ENCODE peak calls at places on chromosomes 3 and 15, in five cellular contexts. Z, N, J, V and F are unnamed samples. For H3K9me3, the result is how much of the 10 kb centered on the place peaks cover.

GRCh38 chr3:56357266-56357665 is 111.0 kb downstream of the ERC2 start:
- DNase-seq in Z (peak), N (no peak), J (no peak), V (no peak), F (no peak)

GRCh38 chr3:106683931-106684330 is 693.3 kb upstream of the CCDC54 start:
- DNase-seq in Z (no peak), N (peak), J (no peak), V (no peak), F (no peak)

GRCh38 chr3:58464875-58465274 is 27.0 kb upstream of the KCTD6 start:
- DNase-seq in Z (no peak), N (no peak), J (no peak), V (no peak), F (no peak)

GRCh38 chr3:111277226-111277625 is 205.6 kb downstream of the NECTIN3 start:
- DNase-seq in Z (peak), N (peak), J (no peak), V (no peak), F (no peak)

GRCh38 chr3:157089455-157090221 is 70.3 kb downstream of the CCNL1 start:
- DNase-seq in Z (peak), N (peak), J (peak), V (no peak), F (peak)

GRCh38 chr3:124282751-124283643 is 291.1 kb upstream of the ROPN1 start:
- DNase-seq in Z (peak), N (no peak), J (no peak), V (no peak), F (no peak)

GRCh38 chr15:50166216-50166615 is 15.8 kb upstream of the SLC27A2 start:
- DNase-seq in Z (no peak), N (peak), J (no peak), V (no peak), F (no peak)

GRCh38 chr15:45328663-45329062 is 49.7 kb downstream of the GATM start:
- DNase-seq in Z (no peak), N (peak), J (no peak), V (no peak), F (no peak)

GRCh38 chr15:89095073-89095472 is 6.8 kb downstream of the ABHD2 start:
- DNase-seq in Z (no peak), N (no peak), J (no peak), V (no peak), F (no peak)

GRCh38 chr3:148790841-148791240 is 36.8 kb upstream of the CPB1 start:
- DNase-seq in Z (no peak), N (no peak), J (no peak), V (peak), F (peak)

GRCh38 chr3:148006508-148006907 is 597.3 kb downstream of the ZIC1 start:
- DNase-seq in Z (no peak), N (peak), J (no peak), V (no peak), F (no peak)

GRCh38 chr15:95407534-95407933 is 923.0 kb upstream of the NR2F2 start:
- DNase-seq in Z (no peak), N (no peak), J (no peak), V (no peak), F (no peak)

GRCh38 chr15:39077998-39078397 is 502.9 kb upstream of the THBS1 start:
- DNase-seq in Z (no peak), N (no peak), J (no peak), V (no peak), F (no peak)

GRCh38 chr3:106473576-106474506 is 605.0 kb upstream of the CBLB start:
- DNase-seq in Z (no peak), N (no peak), J (no peak), V (no peak), F (no peak)

GRCh38 chr3:16480861-16481569 is 32.5 kb downstream of the RFTN1 start:
- DNase-seq in Z (no peak), N (peak), J (no peak), V (no peak), F (no peak)

GRCh38 chr3:139309880-139310279 is 33.9 kb upstream of the MRPS22 start:
- DNase-seq in Z (no peak), N (no peak), J (no peak), V (no peak), F (no peak)

GRCh38 chr3:98717584-98717983 is 45.6 kb upstream of the ST3GAL6 start:
- DNase-seq in Z (no peak), N (no peak), J (no peak), V (no peak), F (no peak)

GRCh38 chr15:48392356-48392755 is 61.1 kb downstream of the DUT start:
- DNase-seq in Z (no peak), N (no peak), J (peak), V (peak), F (no peak)

GRCh38 chr15:93362821-93363220 is 273.8 kb upstream of the RGMA start:
- DNase-seq in Z (no peak), N (no peak), J (no peak), V (no peak), F (no peak)

GRCh38 chr3:111051354-111051753 is 20.3 kb upstream of the NECTIN3 start:
- DNase-seq in Z (no peak), N (no peak), J (no peak), V (no peak), F (no peak)

GRCh38 chr15:22226034-22226790 is 145.9 kb downstream of the OR4M2 start:
- DNase-seq in Z (no peak), N (no peak), J (no peak), V (no peak), F (no peak)
- H3K9me3 ChIP-seq in Z (under half), N (under half), J (under half), V (under half), F (under half)

DNA sequence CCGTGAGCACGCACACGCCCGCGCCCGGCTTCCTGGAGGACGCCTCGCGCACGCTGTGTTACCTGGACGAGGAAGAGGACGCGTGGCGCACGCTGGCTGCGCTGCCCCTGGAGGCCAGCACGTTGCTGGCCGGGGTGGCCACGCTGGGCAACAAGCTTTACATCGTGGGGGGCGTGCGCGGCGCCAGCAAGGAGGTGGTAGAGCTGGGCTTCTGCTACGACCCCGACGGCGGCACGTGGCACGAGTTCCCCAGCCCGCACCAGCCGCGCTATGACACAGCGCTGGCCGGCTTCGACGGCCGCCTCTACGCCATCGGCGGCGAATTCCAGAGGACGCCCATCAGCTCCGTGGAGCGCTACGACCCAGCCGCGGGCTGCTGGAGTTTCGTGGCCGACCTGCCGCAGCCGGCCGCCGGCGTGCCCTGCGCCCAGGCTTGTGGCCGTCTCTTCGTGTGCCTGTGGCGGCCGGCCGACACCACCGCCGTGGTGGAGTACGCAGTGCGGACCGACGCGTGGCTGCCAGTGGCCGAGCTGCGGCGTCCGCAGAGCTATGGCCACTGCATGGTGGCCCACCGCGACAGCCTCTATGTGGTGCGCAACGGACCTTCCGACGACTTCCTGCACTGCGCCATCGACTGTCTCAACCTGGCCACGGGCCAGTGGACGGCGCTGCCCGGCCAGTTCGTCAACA is 890 bp downstream of the KBTBD13 start:
- DNase-seq in Z (no peak), N (no peak), J (no peak), V (no peak), F (no peak)
- TF ChIP-seq CTCF in Z (no peak), N (no peak), J (no peak), V (no peak), F (no peak)

GRCh38 chr3:52721742-52722033 is 15.8 kb downstream of the SPCS1 start:
- DNase-seq in Z (no peak), N (peak), J (no peak), V (no peak), F (no peak)
- H3K9me3 ChIP-seq in Z (under half), N (under half), J (under half), V (under half), F (under half)

GRCh38 chr3:129593230-129593594 is 13.3 kb downstream of the PLXND1 start:
- DNase-seq in Z (no peak), N (no peak), J (no peak), V (no peak), F (no peak)
- TF ChIP-seq CTCF in Z (no peak), N (no peak), J (no peak), V (no peak), F (no peak)

GRCh38 chr3:194045919-194046318 is 90.0 kb upstream of the HES1 start:
- DNase-seq in Z (no peak), N (no peak), J (no peak), V (no peak), F (no peak)
- H3K9me3 ChIP-seq in Z (under half), N (under half), J (under half), V (under half), F (under half)

DNA sequence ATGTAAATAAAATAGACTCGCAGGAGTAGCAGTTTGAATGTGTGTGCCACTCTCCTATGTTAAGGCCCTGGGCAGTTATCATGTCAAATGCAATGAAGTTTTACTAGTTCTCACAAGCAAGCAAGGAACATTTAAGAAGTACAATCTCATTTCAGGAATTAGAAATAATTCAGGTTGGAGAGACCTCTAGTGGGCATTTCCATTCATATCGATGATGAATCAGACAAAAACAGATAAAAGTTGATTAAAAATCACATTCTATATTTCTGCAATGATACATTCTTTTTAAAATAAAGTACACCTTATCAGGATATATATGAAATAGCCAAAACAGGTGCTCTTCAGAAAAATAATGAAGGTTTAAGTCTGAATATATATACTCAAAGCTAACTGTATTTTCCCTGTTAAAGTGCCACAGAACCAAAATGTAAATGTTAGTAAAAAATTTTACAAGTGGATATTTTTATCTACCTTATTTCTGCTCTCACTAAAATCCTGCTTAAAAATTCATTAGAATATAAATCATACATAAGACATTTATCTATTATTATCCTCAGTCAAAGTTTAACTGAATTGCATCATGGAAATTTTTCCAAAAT is 492.4 kb upstream of the FRG2C start:
- DNase-seq in Z (no peak), N (no peak), J (no peak), V (no peak), F (no peak)
- TF ChIP-seq CTCF in Z (peak), N (peak), J (peak), V (peak), F (no peak)

DNA sequence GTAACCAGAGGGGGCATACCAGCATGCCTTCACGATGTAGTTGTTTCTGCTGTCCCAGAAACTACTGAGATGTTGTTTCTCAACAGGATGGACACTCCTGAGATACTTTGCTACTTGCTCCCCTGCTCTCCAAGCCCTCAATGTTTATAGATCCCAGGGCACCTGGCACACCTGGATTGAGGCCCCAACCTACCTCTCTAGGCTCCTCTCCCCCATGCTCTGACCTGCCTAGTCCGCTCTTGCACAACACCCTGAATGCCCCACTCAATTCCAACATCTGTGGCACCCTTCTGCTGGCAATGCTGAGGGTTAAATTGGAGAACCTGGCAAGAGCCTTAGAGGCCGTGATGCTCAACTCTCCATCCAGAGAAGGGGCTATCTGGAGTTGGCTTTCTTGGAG is 42.5 kb upstream of the ANKRD34C start:
- DNase-seq in Z (no peak), N (no peak), J (no peak), V (no peak), F (no peak)
- H3K9me3 ChIP-seq in Z (under half), N (under half), J (under half), V (under half), F (under half)

GRCh38 chr3:189233225-189233858 is 61.6 kb downstream of the TPRG1 start:
- DNase-seq in Z (peak), N (peak), J (peak), V (peak), F (peak)
- TF ChIP-seq CTCF in Z (peak), N (peak), J (peak), V (peak), F (peak)